ENCODE peak calls at places on chromosomes 11 and 22, in nine cellular contexts. C is T-helper 2 cell; K is GM19239; N is hippocampal formation; I is stimulated activated CD4-positive, alpha-beta T cell treated with anti-CD3 and anti-CD28 coated beads, Interleukin-2, amount 100 ng/mL, for 48 hours; M is tibial artery; O is pulmonary artery endothelial cell; Y is esophagus muscularis mucosa; H is activated T-cell treated with anti-CD3 and anti-CD28 coated beads, Interleukin-2, amount 50 U/mL, for 72 hours. T is an unnamed sample.

GRCh38 chr11:10751581-10751940 is 515 bp downstream of the CTR9 start:
- DNase-seq in K (no peak), I (no peak), H (no peak), O (no peak), C (no peak), Y (no peak), N (no peak), M (peak), T (no peak)

GRCh38 chr11:71065794-71066193 is 186.6 kb downstream of the SHANK2 start:
- DNase-seq in I (no peak), Y (no peak), M (no peak), N (no peak), O (no peak), H (no peak), K (no peak), C (no peak), T (no peak)

GRCh38 chr11:113014262-113014661 is 53.0 kb downstream of the NCAM1 start:
- DNase-seq in K (no peak), H (no peak), C (no peak), N (peak), Y (no peak), O (no peak), I (no peak), M (no peak), T (no peak)

GRCh38 chr22:40043793-40044101 is 49.0 kb downstream of the FAM83F start:
- DNase-seq in O (no peak), I (no peak), H (no peak), C (no peak), Y (no peak), K (no peak), N (no peak), M (no peak), T (no peak)

GRCh38 chr22:50009251-50009650 is 3.3 kb downstream of the IL17REL start:
- DNase-seq in N (no peak), M (no peak), O (no peak), Y (no peak), C (no peak), H (no peak), K (no peak), I (no peak), T (no peak)

GRCh38 chr11:8329336-8329735 is 65.7 kb upstream of the LMO1 start:
- DNase-seq in I (no peak), H (no peak), Y (no peak), C (no peak), M (no peak), O (no peak), N (no peak), K (no peak), T (no peak)

GRCh38 chr11:96122601-96123044 is 198.7 kb upstream of the MTMR2 start:
- DNase-seq in Y (no peak), O (no peak), I (no peak), H (no peak), C (no peak), N (no peak), M (no peak), K (no peak), T (no peak)

GRCh38 chr11:89437317-89437716 is 53.9 kb downstream of the NOX4 start:
- DNase-seq in O (no peak), N (no peak), Y (no peak), H (no peak), I (no peak), C (no peak), M (no peak), K (no peak), T (no peak)

GRCh38 chr11:120652705-120653335 is 141.3 kb downstream of the GRIK4 start:
- DNase-seq in C (no peak), H (no peak), O (no peak), M (no peak), N (no peak), K (no peak), Y (no peak), I (peak), T (no peak)

GRCh38 chr11:43904737-43905515 is 24.3 kb downstream of the ALKBH3 start:
- DNase-seq in N (no peak), C (no peak), Y (no peak), H (no peak), O (no peak), I (no peak), M (no peak), K (no peak), T (no peak)

GRCh38 chr11:36273110-36273509 is 16.1 kb downstream of the COMMD9 start:
- DNase-seq in I (no peak), O (no peak), M (no peak), N (peak), C (no peak), K (no peak), Y (no peak), H (no peak), T (no peak)

GRCh38 chr11:46360878-46361277 is 13.6 kb downstream of the DGKZ start:
- DNase-seq in O (no peak), N (no peak), K (no peak), M (no peak), I (no peak), Y (no peak), H (no peak), C (no peak), T (no peak)

GRCh38 chr11:1150769-1151365 is 6.9 kb upstream of the MUC5AC start:
- DNase-seq in I (no peak), Y (no peak), C (no peak), H (no peak), K (no peak), O (no peak), M (peak), N (no peak), T (no peak)

GRCh38 chr22:45423524-45423923 is 10.0 kb downstream of the RIBC2 start:
- DNase-seq in C (no peak), H (no peak), N (no peak), M (no peak), O (no peak), Y (no peak), K (no peak), I (no peak), T (no peak)

GRCh38 chr11:105000797-105001196 is 22.2 kb downstream of the CASP5 start:
- DNase-seq in O (no peak), I (peak), C (peak), M (no peak), N (no peak), H (peak), Y (no peak), K (peak), T (no peak)

GRCh38 chr11:130509942-130510341 is 61.5 kb downstream of the ADAMTS15 start:
- DNase-seq in H (no peak), Y (peak), K (no peak), N (no peak), C (no peak), I (no peak), O (no peak), M (no peak), T (no peak)

GRCh38 chr11:37371346-37371970 is 773.4 kb upstream of the RAG2 start:
- DNase-seq in O (no peak), Y (no peak), I (no peak), M (no peak), N (no peak), C (no peak), H (no peak), K (no peak), T (no peak)

GRCh38 chr11:130144721-130145327 is 14.8 kb upstream of the ST14 start:
- DNase-seq in C (no peak), M (no peak), K (no peak), N (no peak), O (no peak), H (no peak), I (no peak), Y (no peak), T (no peak)

GRCh38 chr22:50242406-50242949 is 2.3 kb downstream of the TUBGCP6 start:
- DNase-seq in Y (no peak), O (no peak), M (no peak), I (no peak), K (no peak), H (no peak), C (no peak), N (no peak), T (no peak)

GRCh38 chr11:32331792-32332191 is 103.5 kb downstream of the WT1 start:
- DNase-seq in C (no peak), M (no peak), Y (no peak), H (no peak), K (no peak), N (no peak), I (no peak), O (no peak), T (no peak)

T was measured in non-pigmented ciliary epithelial cell.